ENCODE peak calls at places on chromosomes 7 and 10, in seven cellular contexts. One of them, this sample, is unnamed.

GRCh38 chr10:34507217-34507616 is 307.9 kb downstream of the PARD3 start:
- DNase-seq in suprapubic skin: no peak
- DNase-seq in stimulated activated CD8-positive, alpha-beta memory T cell treated with anti-CD3 and anti-CD28 coated beads, Interleukin-2, amount 100 ng/mL, for 48 hours: no peak
- DNase-seq in nucleus accumbens: no peak
- DNase-seq in fibroblast of pulmonary artery: no peak
- DNase-seq in cardiac fibroblast: no peak
- DNase-seq in EL: no peak
- DNase-seq in this sample: no peak

GRCh38 chr10:132588301-132589013 is 50.9 kb downstream of the INPP5A start:
- DNase-seq in stimulated activated CD8-positive, alpha-beta memory T cell treated with anti-CD3 and anti-CD28 coated beads, Interleukin-2, amount 100 ng/mL, for 48 hours: peak; percentile 32
- DNase-seq in nucleus accumbens: no peak
- DNase-seq in suprapubic skin: peak; percentile 64
- DNase-seq in EL: no peak
- DNase-seq in cardiac fibroblast: peak; percentile 48
- DNase-seq in fibroblast of pulmonary artery: peak; percentile 36
- DNase-seq in this sample: peak; percentile 5

GRCh38 chr7:142811154-142811737 is 40.5 kb downstream of the PRSS2 start:
- DNase-seq in cardiac fibroblast: peak; percentile 72
- DNase-seq in stimulated activated CD8-positive, alpha-beta memory T cell treated with anti-CD3 and anti-CD28 coated beads, Interleukin-2, amount 100 ng/mL, for 48 hours: no peak
- DNase-seq in suprapubic skin: no peak
- DNase-seq in fibroblast of pulmonary artery: peak; percentile 59
- DNase-seq in nucleus accumbens: peak; percentile 10
- DNase-seq in EL: peak; percentile 63
- DNase-seq in this sample: no peak

GRCh38 chr10:131723601-131724530 is 176.9 kb upstream of the PPP2R2D start:
- DNase-seq in fibroblast of pulmonary artery: no peak
- DNase-seq in suprapubic skin: peak; percentile 48
- DNase-seq in EL: no peak
- DNase-seq in nucleus accumbens: no peak
- DNase-seq in cardiac fibroblast: no peak
- DNase-seq in stimulated activated CD8-positive, alpha-beta memory T cell treated with anti-CD3 and anti-CD28 coated beads, Interleukin-2, amount 100 ng/mL, for 48 hours: no peak
- DNase-seq in this sample: no peak

GRCh38 chr7:108270385-108270784 is 140.2 kb upstream of the LAMB4 start:
- DNase-seq in suprapubic skin: no peak
- DNase-seq in stimulated activated CD8-positive, alpha-beta memory T cell treated with anti-CD3 and anti-CD28 coated beads, Interleukin-2, amount 100 ng/mL, for 48 hours: no peak
- DNase-seq in EL: no peak
- DNase-seq in cardiac fibroblast: peak; percentile 79
- DNase-seq in nucleus accumbens: no peak
- DNase-seq in fibroblast of pulmonary artery: no peak
- DNase-seq in this sample: no peak

GRCh38 chr10:15738237-15738928 is 18.7 kb upstream of the ITGA8 start:
- DNase-seq in fibroblast of pulmonary artery: peak; percentile 76
- DNase-seq in EL: no peak
- DNase-seq in nucleus accumbens: no peak
- DNase-seq in stimulated activated CD8-positive, alpha-beta memory T cell treated with anti-CD3 and anti-CD28 coated beads, Interleukin-2, amount 100 ng/mL, for 48 hours: no peak
- DNase-seq in cardiac fibroblast: peak; percentile 71
- DNase-seq in suprapubic skin: no peak
- DNase-seq in this sample: no peak

GRCh38 chr10:3777876-3778707 is 6.9 kb downstream of the KLF6 start:
- DNase-seq in EL: peak; percentile 22
- DNase-seq in suprapubic skin: no peak
- DNase-seq in stimulated activated CD8-positive, alpha-beta memory T cell treated with anti-CD3 and anti-CD28 coated beads, Interleukin-2, amount 100 ng/mL, for 48 hours: no peak
- DNase-seq in cardiac fibroblast: peak; percentile 56
- DNase-seq in nucleus accumbens: no peak
- DNase-seq in fibroblast of pulmonary artery: peak; percentile 43
- DNase-seq in this sample: no peak

GRCh38 chr10:48653944-48654698 is 30.6 kb upstream of the WDFY4 start:
- DNase-seq in EL: no peak
- DNase-seq in fibroblast of pulmonary artery: no peak
- DNase-seq in suprapubic skin: no peak
- DNase-seq in stimulated activated CD8-positive, alpha-beta memory T cell treated with anti-CD3 and anti-CD28 coated beads, Interleukin-2, amount 100 ng/mL, for 48 hours: no peak
- DNase-seq in cardiac fibroblast: no peak
- DNase-seq in nucleus accumbens: no peak
- DNase-seq in this sample: no peak

GRCh38 chr10:46231087-46231486 is 55.7 kb upstream of the ANTXRL start:
- DNase-seq in suprapubic skin: no peak
- DNase-seq in nucleus accumbens: no peak
- DNase-seq in fibroblast of pulmonary artery: no peak
- DNase-seq in stimulated activated CD8-positive, alpha-beta memory T cell treated with anti-CD3 and anti-CD28 coated beads, Interleukin-2, amount 100 ng/mL, for 48 hours: no peak
- DNase-seq in cardiac fibroblast: no peak
- DNase-seq in EL: no peak
- DNase-seq in this sample: no peak

GRCh38 chr7:155885162-155886160 is 73.2 kb upstream of the SHH start:
- DNase-seq in EL: peak; percentile 15
- DNase-seq in suprapubic skin: peak; percentile 30
- DNase-seq in stimulated activated CD8-positive, alpha-beta memory T cell treated with anti-CD3 and anti-CD28 coated beads, Interleukin-2, amount 100 ng/mL, for 48 hours: no peak
- DNase-seq in nucleus accumbens: no peak
- DNase-seq in fibroblast of pulmonary artery: peak; percentile 70
- DNase-seq in cardiac fibroblast: peak; percentile 72
- DNase-seq in this sample: no peak

GRCh38 chr7:120996333-120996982 is 7.9 kb downstream of the CPED1 start:
- DNase-seq in fibroblast of pulmonary artery: peak; percentile 93
- DNase-seq in cardiac fibroblast: peak; percentile 94
- DNase-seq in stimulated activated CD8-positive, alpha-beta memory T cell treated with anti-CD3 and anti-CD28 coated beads, Interleukin-2, amount 100 ng/mL, for 48 hours: no peak
- DNase-seq in nucleus accumbens: peak; percentile 22
- DNase-seq in suprapubic skin: peak; percentile 81
- DNase-seq in EL: peak; percentile 90
- DNase-seq in this sample: no peak

GRCh38 chr7:100396421-100396982 is 23.2 kb downstream of the PILRA start:
- DNase-seq in suprapubic skin: no peak
- DNase-seq in fibroblast of pulmonary artery: no peak
- DNase-seq in stimulated activated CD8-positive, alpha-beta memory T cell treated with anti-CD3 and anti-CD28 coated beads, Interleukin-2, amount 100 ng/mL, for 48 hours: no peak
- DNase-seq in EL: no peak
- DNase-seq in nucleus accumbens: no peak
- DNase-seq in cardiac fibroblast: no peak
- DNase-seq in this sample: no peak

GRCh38 chr7:2645274-2645868 is 13.6 kb downstream of the TTYH3 start:
- DNase-seq in nucleus accumbens: no peak
- DNase-seq in fibroblast of pulmonary artery: no peak
- DNase-seq in suprapubic skin: no peak
- DNase-seq in EL: no peak
- DNase-seq in cardiac fibroblast: no peak
- DNase-seq in stimulated activated CD8-positive, alpha-beta memory T cell treated with anti-CD3 and anti-CD28 coated beads, Interleukin-2, amount 100 ng/mL, for 48 hours: peak; percentile 23
- DNase-seq in this sample: no peak

GRCh38 chr7:98115746-98116525 is 9.3 kb downstream of the LMTK2 start:
- DNase-seq in suprapubic skin: no peak
- DNase-seq in nucleus accumbens: no peak
- DNase-seq in EL: no peak
- DNase-seq in cardiac fibroblast: no peak
- DNase-seq in stimulated activated CD8-positive, alpha-beta memory T cell treated with anti-CD3 and anti-CD28 coated beads, Interleukin-2, amount 100 ng/mL, for 48 hours: no peak
- DNase-seq in fibroblast of pulmonary artery: no peak
- DNase-seq in this sample: no peak

GRCh38 chr7:95794917-95795515 is 22.7 kb downstream of the DYNC1I1 start:
- DNase-seq in cardiac fibroblast: peak; percentile 62
- DNase-seq in fibroblast of pulmonary artery: peak; percentile 44
- DNase-seq in nucleus accumbens: no peak
- DNase-seq in stimulated activated CD8-positive, alpha-beta memory T cell treated with anti-CD3 and anti-CD28 coated beads, Interleukin-2, amount 100 ng/mL, for 48 hours: no peak
- DNase-seq in suprapubic skin: no peak
- DNase-seq in EL: peak; percentile 27
- DNase-seq in this sample: no peak

GRCh38 chr10:110508806-110509544 is 11.3 kb downstream of the DUSP5 start:
- DNase-seq in nucleus accumbens: no peak
- DNase-seq in EL: no peak
- DNase-seq in stimulated activated CD8-positive, alpha-beta memory T cell treated with anti-CD3 and anti-CD28 coated beads, Interleukin-2, amount 100 ng/mL, for 48 hours: no peak
- DNase-seq in cardiac fibroblast: peak; percentile 3
- DNase-seq in suprapubic skin: no peak
- DNase-seq in fibroblast of pulmonary artery: no peak
- DNase-seq in this sample: no peak